ENCODE peak calls at places on chromosomes 3 and 15, in six cellular contexts. W is naive thymus-derived CD8-positive, alpha-beta T cell; G is germinal center; X is H1; F is Right ventricle myocardium superior; J is fibroblast of mammary gland. R is an unnamed sample.

GRCh38 chr15:48520376-48521155 is 124.9 kb downstream of the FBN1 start:
- DNase-seq in W (no peak), G (no peak), X (peak; percentile 54), F (peak; percentile 40), J (no peak), R (no peak)

GRCh38 chr3:66598168-66598567 is 97.3 kb upstream of the LRIG1 start:
- DNase-seq in W (no peak), G (no peak), X (no peak), F (no peak), J (peak; percentile 46), R (no peak)

GRCh38 chr3:186510374-186511079 is 33.7 kb downstream of the CRYGS start:
- DNase-seq in W (no peak), G (no peak), X (no peak), F (no peak), J (no peak), R (no peak)

GRCh38 chr3:39750677-39751076 is 58.7 kb upstream of the MYRIP start:
- DNase-seq in W (no peak), G (peak; percentile 20), X (no peak), F (no peak), J (no peak), R (no peak)

GRCh38 chr15:86892774-86893449 is 813.2 kb downstream of the AGBL1 start:
- DNase-seq in W (no peak), G (no peak), X (peak; percentile 36), F (no peak), J (no peak), R (no peak)

GRCh38 chr15:85763557-85764303 is 31.0 kb downstream of the KLHL25 start:
- DNase-seq in W (no peak), G (no peak), X (no peak), F (peak; percentile 37), J (no peak), R (no peak)

GRCh38 chr15:29569533-29570092 is 252.7 kb downstream of the TJP1 start:
- DNase-seq in W (no peak), G (no peak), X (no peak), F (no peak), J (no peak), R (no peak)

GRCh38 chr3:105758451-105758850 is 110.4 kb downstream of the CBLB start:
- DNase-seq in W (no peak), G (no peak), X (no peak), F (no peak), J (no peak), R (no peak)

GRCh38 chr3:4411236-4411635 is 55.8 kb downstream of the SUMF1 start:
- DNase-seq in W (no peak), G (no peak), X (no peak), F (no peak), J (no peak), R (no peak)

GRCh38 chr3:40800343-40800742 is 275.6 kb downstream of the ZNF621 start:
- DNase-seq in W (no peak), G (no peak), X (peak; percentile 31), F (no peak), J (peak; percentile 97), R (peak; percentile 3)